ENCODE peak calls at places on chromosome 20, in seven cellular contexts. T is A673, W is dorsolateral prefrontal cortex, Q is AG04450, Z is mucosa of descending colon, Y is astrocyte of the spinal cord, O is heart right ventricle. D is an unnamed sample.

GRCh38 chr20:13638162-13638495 is 603 bp downstream of the TASP1 start:
- DNase-seq in T (peak), W (no peak), Q (no peak), Z (no peak), Y (peak), O (no peak), D (no peak)

GRCh38 chr20:1323830-1324597 is 4.9 kb downstream of the SDCBP2 start:
- DNase-seq in T (no peak), W (no peak), Q (no peak), Z (no peak), Y (no peak), O (no peak), D (no peak)

GRCh38 chr20:57104711-57105110 is 161.7 kb downstream of the BMP7 start:
- DNase-seq in T (no peak), W (no peak), Q (no peak), Z (no peak), Y (no peak), O (no peak), D (no peak)

GRCh38 chr20:22652685-22653568 is 68.6 kb upstream of the FOXA2 start:
- DNase-seq in T (no peak), W (no peak), Q (no peak), Z (peak), Y (no peak), O (no peak), D (no peak)

GRCh38 chr20:47489448-47489872 is 12.2 kb upstream of the NCOA3 start:
- DNase-seq in T (no peak), W (no peak), Q (no peak), Z (no peak), Y (no peak), O (peak), D (peak)

GRCh38 chr20:19813839-19814238 is 55.8 kb downstream of the RIN2 start:
- DNase-seq in T (no peak), W (no peak), Q (no peak), Z (no peak), Y (no peak), O (no peak), D (no peak)

GRCh38 chr20:50415516-50416268 is 94.5 kb upstream of the PTPN1 start:
- DNase-seq in T (no peak), W (peak), Q (no peak), Z (peak), Y (peak), O (peak), D (no peak)

GRCh38 chr20:53291548-53291947 is 302.1 kb downstream of the ZNF217 start:
- DNase-seq in T (peak), W (no peak), Q (no peak), Z (no peak), Y (no peak), O (no peak), D (no peak)

GRCh38 chr20:12063106-12063505 is 145.4 kb downstream of the BTBD3 start:
- DNase-seq in T (no peak), W (no peak), Q (no peak), Z (no peak), Y (no peak), O (no peak), D (no peak)

GRCh38 chr20:56762401-56762800 is 133.3 kb downstream of the TFAP2C start:
- DNase-seq in T (no peak), W (no peak), Q (no peak), Z (no peak), Y (no peak), O (no peak), D (no peak)

GRCh38 chr20:13286600-13286999 is 65.5 kb downstream of the ISM1 start:
- DNase-seq in T (no peak), W (no peak), Q (no peak), Z (no peak), Y (no peak), O (no peak), D (no peak)

GRCh38 chr20:39446397-39446796 is 484.3 kb downstream of the DHX35 start:
- DNase-seq in T (no peak), W (no peak), Q (no peak), Z (no peak), Y (no peak), O (no peak), D (no peak)

GRCh38 chr20:51810155-51811039 is 8.1 kb upstream of the SALL4 start:
- DNase-seq in T (peak), W (no peak), Q (no peak), Z (no peak), Y (no peak), O (no peak), D (no peak)

GRCh38 chr20:2101057-2101934 is at the start of gene STK35:
- DNase-seq in T (peak), W (no peak), Q (no peak), Z (peak), Y (no peak), O (peak), D (no peak)

GRCh38 chr20:38804682-38805501 is 605 bp upstream of the PPP1R16B start:
- DNase-seq in T (no peak), W (no peak), Q (no peak), Z (peak), Y (no peak), O (peak), D (peak)

GRCh38 chr20:35821807-35822242 is 50.0 kb downstream of the PHF20 start:
- DNase-seq in T (no peak), W (no peak), Q (no peak), Z (no peak), Y (peak), O (no peak), D (no peak)

GRCh38 chr20:21503345-21503744 is 10.5 kb downstream of the NKX2-2 start:
- DNase-seq in T (no peak), W (no peak), Q (no peak), Z (no peak), Y (peak), O (no peak), D (no peak)

GRCh38 chr20:57485770-57486169 is 39.2 kb downstream of the CTCFL start:
- DNase-seq in T (no peak), W (no peak), Q (no peak), Z (no peak), Y (no peak), O (no peak), D (no peak)

GRCh38 chr20:53981752-53982437 is 88.5 kb downstream of the BCAS1 start:
- DNase-seq in T (no peak), W (no peak), Q (no peak), Z (no peak), Y (no peak), O (no peak), D (no peak)

GRCh38 chr20:437787-438486 is 24.4 kb downstream of the TBC1D20 start:
- DNase-seq in T (no peak), W (no peak), Q (no peak), Z (no peak), Y (no peak), O (no peak), D (no peak)

GRCh38 chr20:59814835-59815340 is 118.5 kb downstream of the SYCP2 start:
- DNase-seq in T (no peak), W (no peak), Q (no peak), Z (no peak), Y (no peak), O (no peak), D (no peak)

GRCh38 chr20:15638781-15639180 is 934.5 kb downstream of the KIF16B start:
- DNase-seq in T (no peak), W (no peak), Q (no peak), Z (no peak), Y (no peak), O (no peak), D (no peak)

GRCh38 chr20:52859156-52859887 is 112.8 kb upstream of the TSHZ2 start:
- DNase-seq in T (no peak), W (no peak), Q (no peak), Z (no peak), Y (peak), O (no peak), D (no peak)

GRCh38 chr20:1536893-1537730 is 20.4 kb downstream of the SIRPD start:
- DNase-seq in T (no peak), W (no peak), Q (no peak), Z (no peak), Y (no peak), O (no peak), D (no peak)

GRCh38 chr20:33893314-33893713 is 82.2 kb downstream of the CHMP4B start:
- DNase-seq in T (no peak), W (no peak), Q (peak), Z (no peak), Y (peak), O (no peak), D (no peak)

GRCh38 chr20:24543168-24543567 is 73.7 kb downstream of the SYNDIG1 start:
- DNase-seq in T (no peak), W (no peak), Q (no peak), Z (no peak), Y (no peak), O (no peak), D (no peak)

GRCh38 chr20:36471885-36472642 is 69.3 kb upstream of the MYL9 start:
- DNase-seq in T (no peak), W (no peak), Q (no peak), Z (no peak), Y (no peak), O (no peak), D (no peak)

GRCh38 chr20:31927758-31928157 is 24.1 kb downstream of the PDRG1 start:
- DNase-seq in T (no peak), W (no peak), Q (no peak), Z (no peak), Y (no peak), O (no peak), D (no peak)

GRCh38 chr20:13220194-13220856 is 749 bp upstream of the ISM1 start:
- DNase-seq in T (peak), W (peak), Q (no peak), Z (peak), Y (peak), O (peak), D (peak)

GRCh38 chr20:35120012-35120701 is 27.0 kb downstream of the EDEM2 start:
- DNase-seq in T (no peak), W (no peak), Q (peak), Z (no peak), Y (peak), O (no peak), D (no peak)

DNA sequence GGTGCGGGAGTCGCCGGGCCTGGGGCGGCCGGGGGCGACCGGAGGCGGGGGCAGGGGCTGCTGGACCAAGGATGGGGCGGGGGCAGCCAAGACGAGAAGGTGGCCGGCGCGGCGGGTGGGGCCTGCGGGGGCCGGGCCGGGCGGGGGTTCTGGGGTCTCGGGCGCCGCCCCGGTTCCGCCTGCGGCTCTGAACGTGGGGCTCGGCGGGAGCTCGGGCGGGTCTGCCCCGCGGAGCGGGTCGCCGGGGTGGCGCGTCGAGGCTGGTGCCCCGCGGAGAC is 191 bp downstream of the ADRM1 start:
- DNase-seq in T (no peak), W (no peak), Q (no peak), Z (no peak), Y (no peak), O (no peak), D (no peak)
- H3K4me3 ChIP-seq in T (peak), W (peak), Q (peak), Z (peak), Y (peak), O (peak), D (peak)

GRCh38 chr20:8187740-8188139 is 55.7 kb downstream of the PLCB1 start:
- DNase-seq in T (no peak), W (no peak), Q (no peak), Z (no peak), Y (no peak), O (no peak), D (no peak)
- H3K4me3 ChIP-seq in T (no peak), W (no peak), Q (no peak), Z (no peak), Y (no peak), O (no peak), D (no peak)

DNA sequence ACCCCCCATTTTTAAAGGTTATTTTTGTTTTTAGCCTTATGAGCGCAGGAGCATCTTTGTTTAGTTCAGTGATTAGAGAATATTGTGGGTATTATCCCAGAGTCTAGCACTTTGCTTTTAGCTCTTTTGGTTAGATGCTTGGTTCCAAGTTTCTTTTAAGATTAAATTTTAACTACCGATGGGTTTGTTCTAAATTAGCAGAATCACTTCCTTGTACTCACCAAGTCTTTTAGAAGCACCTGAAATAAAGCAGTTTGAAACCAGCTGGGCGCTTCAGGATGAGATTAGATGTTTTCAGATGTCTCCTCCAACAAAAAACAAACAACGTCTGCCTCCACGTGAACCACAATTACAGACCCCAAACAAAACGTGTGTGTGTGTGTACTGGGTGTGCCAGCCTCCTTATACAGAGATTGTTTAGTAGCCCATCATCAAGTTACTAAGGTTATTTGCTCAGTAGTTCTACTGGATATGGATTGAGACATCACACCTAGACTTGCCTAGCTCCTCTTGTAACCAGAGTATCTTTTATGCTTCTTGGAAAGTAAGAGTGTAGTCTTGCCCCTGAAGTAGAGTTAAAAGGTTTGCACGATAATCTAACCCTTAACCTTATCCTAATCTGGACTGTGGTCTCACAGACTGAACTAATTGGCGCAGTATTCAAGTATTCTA is 2.2 kb downstream of the DSTN start:
- DNase-seq in T (no peak), W (no peak), Q (no peak), Z (no peak), Y (no peak), O (no peak), D (no peak)
- H3K4me3 ChIP-seq in T (peak), W (peak), Q (peak), Z (no peak), Y (peak), O (peak), D (no peak)

DNA sequence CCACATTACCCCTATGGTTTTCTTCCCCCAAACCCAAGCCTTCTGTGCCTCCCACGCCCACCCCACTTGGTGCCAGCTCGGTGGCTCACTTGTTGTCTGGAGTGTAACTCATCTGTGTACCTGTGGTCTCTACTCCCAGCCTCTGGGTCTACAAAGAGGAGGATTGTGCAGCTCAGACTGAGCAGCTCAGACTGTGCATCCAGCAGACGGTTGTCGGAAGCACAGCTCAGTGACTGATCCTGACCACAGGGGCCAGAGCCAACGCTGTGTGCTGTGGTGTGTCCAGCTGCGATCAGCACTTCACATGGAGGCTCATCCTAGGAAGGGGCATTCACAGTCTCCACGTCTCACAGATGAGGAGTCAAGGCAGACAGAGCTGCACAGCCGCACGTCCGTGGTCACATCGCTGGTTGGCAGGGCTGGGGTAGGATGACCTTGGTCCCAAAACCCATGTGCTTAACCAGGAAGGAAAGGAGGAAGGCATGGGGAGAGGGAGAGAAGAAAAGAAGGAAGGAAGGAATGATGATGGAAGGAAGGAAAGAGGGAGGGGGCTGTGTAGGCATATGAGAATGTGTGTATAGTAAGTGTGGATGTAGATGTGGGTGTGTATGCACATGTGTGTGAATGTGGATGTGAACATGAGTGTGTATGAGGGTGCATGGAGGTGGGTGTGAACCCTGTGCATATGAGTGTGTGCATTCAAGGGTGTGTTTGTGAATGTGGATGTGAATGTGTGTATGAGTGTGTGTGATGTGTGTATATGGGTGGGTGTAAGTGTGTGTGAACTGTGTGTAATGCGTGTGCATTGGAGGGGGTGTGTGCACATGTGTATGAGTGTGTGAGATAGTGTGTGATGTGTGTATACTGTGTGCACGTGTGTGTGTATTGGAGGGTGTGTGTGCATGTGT is 28.2 kb upstream of the STX16 start:
- DNase-seq in T (no peak), W (no peak), Q (no peak), Z (no peak), Y (peak), O (no peak), D (no peak)
- H3K4me3 ChIP-seq in T (no peak), W (no peak), Q (no peak), Z (no peak), Y (peak), O (no peak), D (no peak)